ENCODE peak calls at places on chromosomes 1 and 21, in six cellular contexts. R is fibroblast of villous mesenchyme, C is GM12865, Z is progenitor cell of endocrine pancreas, W is glutamatergic neuron, I is endodermal cell. M is an unnamed sample.

GRCh38 chr1:3135073-3135745 is 66.2 kb downstream of the PRDM16 start:
- DNase-seq in R (no peak), C (no peak), Z (no peak), W (no peak), I (no peak), M (no peak)

GRCh38 chr1:83964153-83964552 is 34.8 kb downstream of the TTLL7 start:
- DNase-seq in R (no peak), C (no peak), Z (no peak), W (no peak), I (no peak), M (no peak)

GRCh38 chr1:206685256-206685748 is 597 bp downstream of the MAPKAPK2 start:
- DNase-seq in R (no peak), C (peak), Z (peak), W (peak), I (peak), M (peak)

GRCh38 chr1:205936846-205937707 is 6.2 kb downstream of the SLC26A9 start:
- DNase-seq in R (peak), C (no peak), Z (no peak), W (no peak), I (no peak), M (no peak)

GRCh38 chr1:8396912-8397406 is 79.0 kb downstream of the SLC45A1 start:
- DNase-seq in R (peak), C (peak), Z (no peak), W (no peak), I (no peak), M (no peak)

GRCh38 chr21:44590311-44590721 is 2.0 kb downstream of the KRTAP10-6 start:
- DNase-seq in R (no peak), C (no peak), Z (no peak), W (no peak), I (no peak), M (no peak)

GRCh38 chr1:59446257-59446901 is 149.5 kb downstream of the FGGY start:
- DNase-seq in R (peak), C (no peak), Z (no peak), W (no peak), I (no peak), M (no peak)

GRCh38 chr1:203444077-203444683 is 31.4 kb upstream of the PRELP start:
- DNase-seq in R (no peak), C (no peak), Z (no peak), W (no peak), I (no peak), M (no peak)

GRCh38 chr1:244437108-244437507 is 14.6 kb downstream of the ADSS2 start:
- DNase-seq in R (no peak), C (no peak), Z (no peak), W (no peak), I (no peak), M (no peak)

GRCh38 chr1:193181985-193182384 is 4.4 kb downstream of the B3GALT2 start:
- DNase-seq in R (no peak), C (no peak), Z (no peak), W (no peak), I (no peak), M (no peak)

GRCh38 chr21:26095131-26095530 is 75.4 kb downstream of the APP start:
- DNase-seq in R (no peak), C (no peak), Z (no peak), W (no peak), I (no peak), M (no peak)

GRCh38 chr21:26093094-26093493 is 77.5 kb downstream of the APP start:
- DNase-seq in R (no peak), C (no peak), Z (no peak), W (no peak), I (no peak), M (no peak)

GRCh38 chr21:26087223-26087918 is 83.2 kb downstream of the APP start:
- DNase-seq in R (no peak), C (no peak), Z (no peak), W (no peak), I (no peak), M (no peak)

GRCh38 chr21:26089730-26090129 is 80.8 kb downstream of the APP start:
- DNase-seq in R (no peak), C (no peak), Z (no peak), W (no peak), I (no peak), M (no peak)

GRCh38 chr21:26091480-26092018 is 79.0 kb downstream of the APP start:
- DNase-seq in R (no peak), C (no peak), Z (no peak), W (no peak), I (no peak), M (no peak)
- TF ChIP-seq CTCF in R (peak), C (no peak), Z (peak), W (no peak), I (peak), M (no peak)

DNA sequence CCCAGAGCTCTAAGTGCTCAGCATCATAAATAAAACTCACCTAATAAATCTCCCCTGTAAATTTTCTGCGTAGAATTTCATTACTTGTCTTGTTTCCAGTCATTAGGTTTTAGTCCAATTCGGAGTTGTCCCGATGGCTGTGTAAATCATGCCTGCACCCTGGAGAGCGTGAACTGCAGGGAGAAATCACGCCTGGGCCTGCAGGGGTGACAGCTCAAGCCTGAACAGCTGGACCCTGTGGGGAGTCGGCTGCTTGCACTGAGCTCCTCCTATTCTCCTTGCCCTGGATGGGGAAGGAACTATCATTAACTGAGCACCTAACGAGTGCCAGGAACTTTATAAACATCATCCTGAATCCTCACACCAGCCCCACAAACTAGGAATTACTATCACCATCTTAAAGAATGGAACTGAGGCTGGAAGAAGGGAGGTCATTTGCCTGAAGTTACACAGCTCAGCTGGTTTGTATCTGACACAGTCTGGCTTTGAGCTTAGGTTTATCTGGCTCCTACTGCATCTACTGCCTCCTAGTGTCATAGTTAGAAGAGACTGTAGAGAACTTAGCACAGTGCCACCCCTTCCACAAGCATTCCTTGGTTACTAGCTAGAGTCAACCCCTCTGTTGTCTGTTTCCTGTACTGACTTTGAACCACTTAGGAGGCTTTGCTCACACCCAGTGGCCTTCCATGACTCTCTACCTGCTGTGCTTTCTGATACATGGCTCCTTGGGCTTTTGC is 25.1 kb upstream of the POU3F1 start:
- DNase-seq in R (peak), C (peak), Z (no peak), W (no peak), I (no peak), M (no peak)
- TF ChIP-seq CTCF in R (peak), C (peak), Z (peak), W (no peak), I (peak), M (peak)

GRCh38 chr1:246415028-246415427 is 92.1 kb downstream of the SMYD3 start:
- DNase-seq in R (no peak), C (no peak), Z (no peak), W (no peak), I (no peak), M (no peak)

GRCh38 chr1:246417152-246417812 is 89.8 kb downstream of the SMYD3 start:
- DNase-seq in R (peak), C (no peak), Z (no peak), W (no peak), I (no peak), M (no peak)

GRCh38 chr1:246416261-246416660 is 90.8 kb downstream of the SMYD3 start:
- DNase-seq in R (no peak), C (no peak), Z (no peak), W (no peak), I (no peak), M (no peak)

GRCh38 chr1:246418565-246419312 is 88.3 kb downstream of the SMYD3 start:
- DNase-seq in R (no peak), C (no peak), Z (no peak), W (no peak), I (no peak), M (no peak)

DNA sequence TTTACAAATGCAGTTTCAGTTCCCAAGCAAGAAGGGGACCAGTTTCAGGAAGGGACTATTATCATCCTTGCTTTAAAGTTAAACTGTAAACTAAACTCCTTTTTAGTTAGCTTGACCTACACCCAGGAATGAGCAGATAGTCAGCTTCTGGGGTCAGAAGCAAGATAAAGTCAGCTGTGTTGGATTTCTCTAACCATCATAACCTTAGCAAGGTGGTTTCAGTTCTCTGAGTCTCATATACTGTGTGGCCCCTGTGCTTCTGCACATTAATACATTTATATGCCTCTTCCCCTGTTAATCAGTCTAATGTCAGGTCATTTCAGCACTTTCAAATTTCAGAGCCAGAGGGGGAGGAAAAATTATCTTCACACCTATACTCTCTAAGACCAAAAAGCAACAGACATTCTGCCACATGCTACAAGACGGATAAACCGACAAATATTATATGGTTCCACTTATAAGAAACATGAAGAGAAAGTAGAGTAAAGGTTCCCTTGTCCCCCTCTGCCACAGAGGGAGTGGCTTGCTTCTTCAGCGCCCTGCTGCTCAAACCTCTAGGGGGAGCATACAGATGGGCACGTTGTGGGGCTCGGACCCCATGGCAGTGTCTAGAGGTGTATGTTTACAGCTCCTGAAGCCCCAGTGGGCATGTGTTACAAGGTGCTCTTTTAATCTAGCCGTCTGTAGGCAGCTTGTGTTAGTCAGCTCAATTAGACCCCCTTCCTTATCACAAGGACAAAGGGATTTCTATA is 89.1 kb downstream of the SMYD3 start:
- DNase-seq in R (no peak), C (no peak), Z (no peak), W (no peak), I (no peak), M (no peak)
- TF ChIP-seq CTCF in R (no peak), C (no peak), Z (no peak), W (no peak), I (peak), M (no peak)

GRCh38 chr1:200888349-200888838 is 6.3 kb upstream of the INAVA start:
- DNase-seq in R (no peak), C (peak), Z (no peak), W (no peak), I (peak), M (peak)
- TF ChIP-seq CTCF in R (no peak), C (no peak), Z (no peak), W (no peak), I (no peak), M (no peak)

DNA sequence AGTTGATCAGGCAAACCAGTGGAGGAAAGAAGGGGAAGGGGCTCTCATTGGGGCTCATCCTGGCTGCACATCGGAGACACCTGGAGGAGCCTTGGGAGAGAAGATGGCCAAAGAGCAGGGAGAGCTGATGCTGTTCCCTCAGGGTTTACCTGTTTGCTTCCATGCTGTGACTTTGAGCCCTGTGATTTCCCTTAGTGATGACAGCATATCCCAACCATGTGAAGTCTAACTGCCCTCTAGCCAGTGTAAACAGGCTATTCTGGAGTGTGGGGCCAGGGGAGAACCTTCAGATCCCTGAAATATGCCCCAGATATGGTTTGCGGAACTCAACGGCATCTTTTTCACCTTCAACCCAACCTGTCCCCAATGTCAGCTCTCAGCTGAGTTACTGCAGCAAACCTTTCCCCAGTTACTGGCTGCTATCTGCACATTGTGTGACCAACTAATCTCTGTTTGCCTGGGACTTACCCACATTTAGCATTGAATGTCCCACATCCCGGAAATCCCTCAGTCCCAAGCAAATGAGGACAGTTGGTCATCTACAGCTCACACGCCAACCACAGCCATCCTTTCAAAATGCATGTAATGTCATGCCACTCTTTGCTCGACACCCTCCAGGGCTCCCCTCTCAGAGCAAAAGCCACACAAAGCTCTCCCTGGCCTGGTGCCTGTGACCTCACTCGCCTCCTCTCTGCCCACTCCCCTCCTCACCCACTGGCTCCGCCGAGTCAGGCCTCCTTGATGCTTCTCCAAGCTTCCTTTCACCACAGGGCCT is 242.3 kb downstream of the KCNJ6 start:
- DNase-seq in R (no peak), C (peak), Z (no peak), W (no peak), I (peak), M (no peak)
- TF ChIP-seq CTCF in R (no peak), C (no peak), Z (no peak), W (no peak), I (no peak), M (no peak)

GRCh38 chr1:9910425-9911178 is 533 bp upstream of the CTNNBIP1 start:
- DNase-seq in R (peak), C (peak), Z (peak), W (peak), I (peak), M (peak)
- TF ChIP-seq CTCF in R (no peak), C (no peak), Z (no peak), W (no peak), I (no peak), M (no peak)

DNA sequence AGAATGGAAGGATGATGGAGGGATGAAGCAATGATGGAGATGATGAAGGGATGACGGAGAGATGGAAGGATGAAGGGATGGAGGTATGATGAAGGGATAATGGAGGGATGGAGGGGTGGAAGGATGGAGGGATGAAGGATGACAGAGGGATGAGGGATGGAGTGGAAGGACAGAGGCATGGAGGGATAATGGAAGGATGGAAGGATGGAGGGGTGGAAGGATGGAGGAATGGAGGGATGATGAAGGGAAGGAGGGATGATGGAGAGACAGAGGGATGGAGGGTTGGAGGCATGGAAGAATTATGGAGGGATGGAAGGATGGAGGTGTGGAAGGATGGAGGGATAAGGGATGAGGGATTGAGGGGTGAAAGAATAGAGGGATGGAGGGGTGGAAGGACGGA is 62.8 kb downstream of the KCNAB2 start:
- DNase-seq in R (no peak), C (no peak), Z (no peak), W (no peak), I (no peak), M (no peak)
- TF ChIP-seq CTCF in R (no peak), C (no peak), Z (no peak), W (no peak), I (no peak), M (no peak)